ENCODE peak calls at places on chromosomes 11 and 22, in five cellular contexts. H is HepG2, W is A549, Z is K562, N is H1. K is an unnamed sample.

GRCh38 chr11:32433249-32434115 is 1.9 kb downstream of the WT1 start:
- DNase-seq in H (no peak), W (no peak), Z (peak), N (no peak), K (no peak)

GRCh38 chr11:122816701-122817100 is 21.6 kb upstream of the CRTAM start:
- DNase-seq in H (no peak), W (no peak), Z (no peak), N (no peak), K (no peak)

GRCh38 chr22:45977003-45977395 is at the start of gene WNT7B:
- DNase-seq in H (no peak), W (peak), Z (peak), N (no peak), K (no peak)

GRCh38 chr11:100867601-100868000 is 180.5 kb downstream of the ARHGAP42 start:
- DNase-seq in H (no peak), W (no peak), Z (no peak), N (no peak), K (no peak)

GRCh38 chr11:129785383-129786111 is 30.1 kb upstream of the TMEM45B start:
- DNase-seq in H (peak), W (no peak), Z (no peak), N (no peak), K (no peak)

GRCh38 chr11:125886997-125887372 is 483 bp upstream of the HYLS1 start:
- DNase-seq in H (no peak), W (no peak), Z (no peak), N (no peak), K (no peak)

GRCh38 chr22:46029574-46030200 is 52.7 kb upstream of the WNT7B start:
- DNase-seq in H (no peak), W (no peak), Z (no peak), N (no peak), K (no peak)

GRCh38 chr11:15575409-15575808 is 460.7 kb downstream of the INSC start:
- DNase-seq in H (no peak), W (no peak), Z (no peak), N (no peak), K (no peak)

GRCh38 chr11:71201936-71202597 is 50.3 kb downstream of the SHANK2 start:
- DNase-seq in H (no peak), W (no peak), Z (no peak), N (no peak), K (no peak)

GRCh38 chr11:133064152-133064877 is 468.0 kb downstream of the OPCML start:
- DNase-seq in H (peak), W (peak), Z (no peak), N (peak), K (no peak)

GRCh38 chr22:30905696-30906341 is 62.8 kb downstream of the MORC2 start:
- DNase-seq in H (no peak), W (no peak), Z (no peak), N (no peak), K (no peak)

GRCh38 chr11:133922078-133922870 is 34.5 kb downstream of the IGSF9B start:
- DNase-seq in H (no peak), W (no peak), Z (no peak), N (no peak), K (no peak)

GRCh38 chr11:103749158-103749557 is 287.3 kb upstream of the DDI1 start:
- DNase-seq in H (no peak), W (no peak), Z (no peak), N (no peak), K (no peak)

GRCh38 chr11:96154802-96155520 is 188.0 kb downstream of the MAML2 start:
- DNase-seq in H (no peak), W (no peak), Z (no peak), N (no peak), K (no peak)

GRCh38 chr11:2312232-2313042 is 10.6 kb downstream of the TSPAN32 start:
- DNase-seq in H (no peak), W (no peak), Z (no peak), N (no peak), K (no peak)

DNA sequence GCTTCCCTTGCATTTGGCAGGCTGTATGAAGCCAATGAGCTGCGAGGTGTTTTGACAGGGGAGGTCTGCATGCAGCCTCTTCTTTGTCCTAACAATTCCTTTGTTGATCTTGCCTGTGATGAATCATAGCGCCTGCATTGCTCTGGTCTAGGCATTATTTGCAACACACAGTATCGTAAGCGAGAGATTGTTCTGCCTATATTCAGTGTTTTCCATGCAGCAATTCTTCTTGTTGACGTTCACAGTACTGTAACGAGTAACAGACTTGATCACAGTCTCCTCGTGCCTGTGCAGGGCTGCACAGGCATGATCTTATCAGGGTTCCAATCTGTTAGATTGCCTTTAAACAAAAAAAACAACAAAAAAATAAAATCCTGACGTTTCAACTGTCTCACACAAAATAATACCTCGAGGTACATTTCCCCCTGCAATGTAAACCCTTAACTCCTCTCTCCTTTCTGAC is 13.9 kb upstream of the ADSL start:
- DNase-seq in H (no peak), W (no peak), Z (no peak), N (no peak), K (no peak)
- TF ChIP-seq HDAC2 in H (no peak), W (no peak), Z (no peak), N (no peak), K (no peak)

DNA sequence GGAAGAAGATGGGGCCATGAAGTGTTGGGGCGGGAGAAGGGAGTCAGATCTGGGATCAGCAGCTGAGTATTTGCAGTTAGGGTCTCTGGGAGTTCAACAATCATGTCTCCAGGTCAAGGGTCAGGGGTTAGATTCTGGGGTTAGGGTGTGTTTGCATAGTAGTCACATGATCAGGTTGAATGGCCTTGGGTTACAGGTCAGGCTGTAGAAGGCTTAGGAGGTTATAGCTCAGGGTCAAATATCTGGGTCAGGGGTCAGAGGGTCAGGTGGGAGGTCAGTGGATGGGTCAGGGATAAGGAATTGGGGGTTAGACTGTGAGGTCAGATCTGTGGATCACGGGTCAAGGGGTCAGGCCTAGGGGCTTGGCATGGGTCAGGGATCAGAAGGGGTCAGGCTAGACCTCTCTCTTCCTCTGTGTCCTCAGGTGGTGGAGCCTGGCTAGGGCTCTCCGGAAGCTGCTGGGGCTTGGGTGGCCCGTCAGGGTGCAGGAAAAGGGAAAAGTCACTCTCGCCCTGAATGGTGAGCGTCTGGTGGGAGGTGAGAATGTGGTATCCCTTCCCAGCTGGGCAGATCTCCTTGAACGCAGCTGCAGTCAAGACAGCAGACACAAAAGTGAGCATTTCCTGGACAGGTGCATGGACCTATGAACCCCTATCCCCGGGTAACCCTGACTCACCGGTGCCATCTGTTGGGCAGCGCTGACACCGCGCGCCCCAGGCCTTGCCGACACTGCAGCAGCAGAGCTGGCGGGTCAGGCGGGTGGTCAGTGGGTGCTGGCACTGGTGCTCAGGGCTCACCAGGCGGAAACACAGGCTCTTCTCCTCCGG is 6.4 kb downstream of the LTBP3 start:
- DNase-seq in H (peak), W (peak), Z (peak), N (no peak), K (no peak)
- TF ChIP-seq USF2 in H (peak), W (no peak), Z (peak), N (no peak), K (no peak)

DNA sequence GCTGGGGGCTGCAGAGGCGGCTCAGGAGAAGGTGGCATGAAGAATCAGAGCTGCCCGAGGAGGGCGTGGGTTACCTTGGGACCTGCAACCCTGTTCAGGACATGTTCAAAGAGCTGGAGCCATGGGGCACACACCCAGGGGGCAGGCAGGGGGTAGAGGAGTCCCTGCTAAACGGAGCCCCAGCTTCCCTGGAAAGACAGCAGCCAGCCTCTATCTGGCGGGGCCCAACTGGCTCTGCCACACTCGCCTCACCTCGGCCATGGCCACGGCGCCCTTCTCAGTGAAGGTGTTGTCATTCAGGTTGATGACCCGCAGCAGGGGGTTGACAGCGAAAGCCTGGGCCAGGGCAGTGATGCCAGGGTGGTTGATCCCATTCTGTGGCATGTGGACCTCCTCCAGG is 17.0 kb upstream of the CHADL start:
- DNase-seq in H (no peak), W (no peak), Z (no peak), N (no peak), K (no peak)
- H3K27ac ChIP-seq in H (no peak), W (no peak), Z (no peak), N (no peak), K (no peak)

DNA sequence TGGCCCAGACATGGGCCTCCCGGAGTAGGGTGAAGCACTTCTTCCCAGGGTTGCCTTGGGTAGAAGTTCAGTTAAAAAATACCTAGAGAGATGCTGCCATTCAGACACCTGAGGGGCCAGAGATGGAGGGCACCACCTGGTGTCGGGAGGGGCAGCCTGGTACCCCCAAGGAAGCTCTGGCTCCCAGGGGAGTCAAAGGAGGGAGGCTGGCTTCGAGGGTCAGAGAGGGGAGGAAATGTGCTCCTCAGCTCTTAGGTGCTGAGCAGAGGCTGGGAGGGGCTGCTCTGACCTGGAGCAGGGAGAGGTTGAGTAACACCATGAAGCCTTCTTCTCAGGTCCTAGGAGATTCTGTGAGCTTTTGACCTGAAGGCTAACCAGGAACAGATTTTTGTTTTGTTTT is 1.1 kb downstream of the USP35 start:
- DNase-seq in H (no peak), W (no peak), Z (no peak), N (no peak), K (no peak)
- TF ChIP-seq HDAC2 in H (no peak), W (no peak), Z (no peak), N (no peak), K (no peak)

GRCh38 chr11:131495417-131495816 is 125.0 kb downstream of the NTM start:
- DNase-seq in H (no peak), W (no peak), Z (no peak), N (no peak), K (no peak)
- TF ChIP-seq USF2 in H (no peak), W (no peak), Z (no peak), N (no peak), K (no peak)

GRCh38 chr11:10366568-10367331 is 61.9 kb downstream of the ADM start:
- DNase-seq in H (peak), W (peak), Z (peak), N (peak), K (peak)
- H3K27ac ChIP-seq in H (no peak), W (peak), Z (no peak), N (peak), K (no peak)

GRCh38 chr11:18612394-18612793 is 12.8 kb downstream of the MISFA start:
- DNase-seq in H (no peak), W (no peak), Z (no peak), N (no peak), K (no peak)

GRCh38 chr11:18611196-18611595 is 11.6 kb downstream of the MISFA start:
- DNase-seq in H (no peak), W (no peak), Z (no peak), N (no peak), K (no peak)

DNA sequence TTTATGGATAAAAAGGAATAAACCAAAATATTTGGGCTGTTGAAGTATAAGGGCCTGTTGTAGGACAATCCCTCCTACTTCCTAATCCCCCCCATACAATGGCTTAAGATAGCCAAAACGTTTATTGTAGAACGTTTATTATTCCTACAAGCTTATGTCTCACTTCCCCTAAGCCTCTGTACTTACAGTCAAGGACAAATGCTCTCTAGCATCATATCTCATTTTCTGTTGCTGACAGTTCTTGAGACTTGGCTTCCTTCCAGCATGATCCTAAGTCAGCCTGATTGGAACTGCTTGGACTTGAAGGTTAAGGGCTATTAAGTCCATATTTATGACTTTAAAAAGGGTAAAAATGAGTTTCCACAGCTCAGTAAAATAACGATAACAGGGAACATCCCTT is 8.8 kb downstream of the MISFA start:
- DNase-seq in H (no peak), W (no peak), Z (no peak), N (no peak), K (no peak)
- TF ChIP-seq HDAC2 in H (no peak), W (no peak), Z (no peak), N (no peak), K (no peak)

K was measured in GM12878.